ENCODE peak calls at places on chromosomes 5 and 9, in nine cellular contexts. H is OCI-LY7; X is mucosa of gallbladder; R is IMR-90; A is NCI-H748 treated with DMSO at 0.1 percent for 48 hours; V is mesothelial cell of epicardium; Y is GM06990; E is Kasumi-1; N is CD8-positive, alpha-beta memory T cell. S is an unnamed sample.
A peak's percentile ranks its signal among the peaks of the same experiment; 100 is the strongest.

GRCh38 chr5:36444582-36444999 is 142.9 kb upstream of the RANBP3L start:
- DNase-seq in H (no peak), X (peak; percentile 34), R (no peak), A (no peak), V (no peak), Y (no peak), E (no peak), N (no peak), S (no peak)

GRCh38 chr9:119052339-119053030 is 316.8 kb downstream of the BRINP1 start:
- DNase-seq in H (no peak), X (no peak), R (no peak), A (no peak), V (no peak), Y (no peak), E (no peak), N (no peak), S (no peak)

GRCh38 chr9:3436629-3437028 is 89.2 kb downstream of the RFX3 start:
- DNase-seq in H (no peak), X (no peak), R (peak; percentile 58), A (no peak), V (no peak), Y (no peak), E (no peak), N (no peak), S (no peak)

GRCh38 chr5:157971466-157972324 is 112.8 kb upstream of the CLINT1 start:
- DNase-seq in H (no peak), X (no peak), R (no peak), A (no peak), V (no peak), Y (no peak), E (no peak), N (no peak), S (no peak)

GRCh38 chr9:137117269-137117731 is 2.8 kb upstream of the DPP7 start:
- DNase-seq in H (no peak), X (no peak), R (no peak), A (no peak), V (no peak), Y (no peak), E (no peak), N (no peak), S (no peak)

GRCh38 chr9:16364347-16364746 is 506.1 kb downstream of the BNC2 start:
- DNase-seq in H (no peak), X (no peak), R (no peak), A (peak; percentile 45), V (no peak), Y (no peak), E (no peak), N (no peak), S (no peak)

GRCh38 chr5:180157866-180158265 is 51.1 kb downstream of the RASGEF1C start:
- DNase-seq in H (no peak), X (no peak), R (no peak), A (no peak), V (peak; percentile 19), Y (no peak), E (no peak), N (no peak), S (no peak)

GRCh38 chr9:130414910-130415746 is 29.6 kb upstream of the ASS1 start:
- DNase-seq in H (no peak), X (peak; percentile 58), R (no peak), A (no peak), V (no peak), Y (no peak), E (no peak), N (no peak), S (no peak)

GRCh38 chr5:14869286-14870164 is 2.1 kb downstream of the ANKH start:
- DNase-seq in H (peak; percentile 29), X (no peak), R (no peak), A (peak; percentile 63), V (no peak), Y (no peak), E (no peak), N (no peak), S (peak; percentile 9)

GRCh38 chr9:18595597-18595996 is 121.6 kb downstream of the ADAMTSL1 start:
- DNase-seq in H (no peak), X (no peak), R (no peak), A (no peak), V (no peak), Y (no peak), E (no peak), N (no peak), S (no peak)

GRCh38 chr9:74117731-74118130 is 379.4 kb upstream of the RORB start:
- DNase-seq in H (no peak), X (no peak), R (no peak), A (no peak), V (no peak), Y (no peak), E (no peak), N (no peak), S (no peak)

GRCh38 chr5:108212775-108213346 is 169.0 kb downstream of the FBXL17 start:
- DNase-seq in H (no peak), X (peak; percentile 24), R (peak; percentile 70), A (no peak), V (no peak), Y (no peak), E (no peak), N (no peak), S (no peak)

GRCh38 chr5:175652741-175653663 is 4.9 kb upstream of the HRH2 start:
- DNase-seq in H (no peak), X (no peak), R (no peak), A (no peak), V (no peak), Y (no peak), E (peak; percentile 63), N (peak; percentile 39), S (peak; percentile 83)

GRCh38 chr9:111451570-111451969 is 32.6 kb downstream of the ECPAS start:
- DNase-seq in H (no peak), X (no peak), R (no peak), A (no peak), V (no peak), Y (no peak), E (no peak), N (no peak), S (no peak)